ENCODE peak calls at places on chromosome 14, in eight cellular contexts. Q is body of pancreas; N is left ventricle myocardium inferior; X is CD8-positive, alpha-beta T cell; L is transverse colon; U is heart left ventricle; R is SK-N-SH; T is HFF-Myc. A is an unnamed sample.

GRCh38 chr14:61188936-61189808 is 92.0 kb downstream of the TMEM30B start:
- DNase-seq in X (no peak), T (no peak), U (peak; percentile 39), L (peak; percentile 23), R (peak; percentile 73), N (peak; percentile 36), Q (peak; percentile 51), A (peak; percentile 59)

GRCh38 chr14:30420489-30420888 is 138.5 kb upstream of the G2E3 start:
- DNase-seq in X (no peak), T (no peak), N (no peak), Q (no peak), R (no peak), U (no peak), L (no peak), A (no peak)

GRCh38 chr14:76753799-76754198 is 7.5 kb upstream of the VASH1 start:
- DNase-seq in N (no peak), T (no peak), L (no peak), R (peak; percentile 2), Q (no peak), U (no peak), X (no peak), A (no peak)

GRCh38 chr14:30242742-30243141 is 315.1 kb upstream of the PRKD1 start:
- DNase-seq in Q (no peak), N (no peak), X (no peak), L (no peak), U (no peak), R (no peak), T (no peak), A (no peak)

GRCh38 chr14:64770751-64771150 is 66.5 kb downstream of the PLEKHG3 start:
- DNase-seq in N (no peak), X (no peak), Q (no peak), L (no peak), T (no peak), R (no peak), U (no peak), A (no peak)

GRCh38 chr14:21704340-21704737 is 30.7 kb upstream of the OR4E1 start:
- DNase-seq in T (no peak), N (no peak), R (no peak), X (no peak), U (no peak), Q (no peak), L (no peak), A (no peak)

GRCh38 chr14:38973083-38973700 is 129.8 kb downstream of the SEC23A start:
- DNase-seq in R (no peak), N (no peak), L (no peak), Q (no peak), T (no peak), X (no peak), U (no peak), A (no peak)

GRCh38 chr14:60805881-60806569 is 71.5 kb downstream of the MNAT1 start:
- DNase-seq in N (no peak), X (no peak), L (no peak), Q (no peak), T (peak; percentile 44), U (no peak), R (no peak), A (no peak)

GRCh38 chr14:29892327-29892726 is 35.3 kb downstream of the PRKD1 start:
- DNase-seq in R (no peak), L (no peak), T (no peak), N (no peak), U (no peak), Q (no peak), X (no peak), A (no peak)

GRCh38 chr14:101454229-101454628 is 107.1 kb upstream of the DIO3 start:
- DNase-seq in T (no peak), L (no peak), R (no peak), X (no peak), Q (no peak), U (no peak), N (no peak), A (no peak)

GRCh38 chr14:95541932-95542554 is 7.2 kb downstream of the GLRX5 start:
- DNase-seq in U (no peak), X (no peak), T (no peak), L (no peak), N (no peak), Q (no peak), R (no peak), A (no peak)

GRCh38 chr14:68552597-68552996 is 240.3 kb downstream of the ZFP36L1 start:
- DNase-seq in T (no peak), L (no peak), U (no peak), Q (no peak), X (no peak), R (no peak), N (no peak), A (no peak)
- TF ChIP-seq CTCF in T (no peak), L (no peak), U (no peak), Q (no peak), X (no peak), R (no peak), N (no peak), A (no peak)

DNA sequence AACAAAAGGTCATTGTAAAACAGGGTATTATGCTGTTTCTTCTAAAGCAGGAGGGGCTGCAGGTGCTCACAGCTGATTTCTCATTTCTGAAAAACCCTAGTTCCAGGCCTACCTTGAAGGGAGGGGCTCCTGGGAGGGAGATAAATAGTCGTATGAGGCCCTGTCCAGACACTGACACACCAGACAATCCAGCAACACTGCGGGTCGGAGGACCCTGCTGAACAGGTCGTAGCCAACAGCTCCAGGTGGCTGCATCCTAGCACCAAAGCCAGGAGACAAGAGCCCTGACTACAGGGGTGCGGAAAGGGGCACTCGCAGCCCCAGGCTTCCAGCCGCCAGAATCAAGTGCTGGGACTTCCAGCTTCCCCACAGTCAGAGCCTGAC is 41.2 kb downstream of the PSMA6 start:
- DNase-seq in R (peak; percentile 18), Q (no peak), N (no peak), L (no peak), T (no peak), X (no peak), U (no peak), A (no peak)
- H3K4me3 ChIP-seq in R (no peak overlapping the region), Q (no peak overlapping the region), N (no peak overlapping the region), L (no peak overlapping the region), T (no peak overlapping the region), X (peak overlapping the region; percentile 17), U (no peak overlapping the region), A (no peak overlapping the region)

GRCh38 chr14:74979442-74980397 is 23.0 kb upstream of the EIF2B2 start:
- DNase-seq in Q (no peak), X (no peak), R (peak; percentile 72), L (no peak), U (no peak), N (no peak), T (no peak), A (peak; percentile 69)
- TF ChIP-seq CTCF in Q (no peak), X (no peak), R (no peak), L (no peak), U (no peak), N (no peak), T (peak; percentile 38), A (peak; percentile 39)

GRCh38 chr14:53952533-53952932 is 4.1 kb downstream of the BMP4 start:
- DNase-seq in N (no peak), T (no peak), R (no peak), X (no peak), U (no peak), Q (no peak), L (no peak), A (no peak)
- H3K4me3 ChIP-seq in N (peak overlapping the region; percentile 84), T (peak overlapping the region; percentile 99), R (no peak overlapping the region), X (no peak overlapping the region), U (peak overlapping the region; percentile 74), Q (peak overlapping the region; percentile 17), L (peak overlapping the region; percentile 59), A (peak overlapping the region; percentile 67)

GRCh38 chr14:73758392-73759182 is 44.4 kb upstream of the PNMA1 start:
- DNase-seq in N (peak; percentile 67), X (peak; percentile 83), L (peak; percentile 87), R (peak; percentile 86), U (peak; percentile 73), Q (peak; percentile 86), T (no peak), A (peak; percentile 85)
- TF ChIP-seq CTCF in N (peak; percentile 66), X (peak; percentile 55), L (peak; percentile 64), R (peak; percentile 68), U (peak; percentile 32), Q (peak; percentile 69), T (peak; percentile 76), A (peak; percentile 76)